ENCODE peak calls at places on chromosome 1, in seven cellular contexts. V, K, J, D, Q, C and X are unnamed samples.

GRCh38 chr1:21212126-21212525 is 35.4 kb upstream of the EIF4G3 start:
- DNase-seq in J (no peak), V (no peak), K (no peak), C (no peak), Q (no peak), D (no peak), X (no peak)

GRCh38 chr1:999797-1000356 is at the start of gene HES4:
- DNase-seq in D (no peak), C (peak), V (peak), K (peak), Q (peak), J (peak), X (no peak)

GRCh38 chr1:244971524-244972216 is 107.3 kb upstream of the HNRNPU start:
- DNase-seq in D (no peak), V (no peak), Q (no peak), K (no peak), C (peak), J (no peak), X (no peak)

GRCh38 chr1:110218739-110219138 is 8.6 kb downstream of the KCNC4 start:
- DNase-seq in K (no peak), Q (no peak), V (no peak), J (no peak), D (no peak), C (no peak), X (no peak)

GRCh38 chr1:53092659-53093450 is 30.8 kb downstream of the PODN start:
- DNase-seq in V (no peak), D (no peak), Q (no peak), C (no peak), K (no peak), J (no peak), X (no peak)

GRCh38 chr1:24955161-24955560 is 25.1 kb upstream of the RUNX3 start:
- DNase-seq in K (no peak), J (peak), V (no peak), C (no peak), D (no peak), Q (peak), X (peak)

GRCh38 chr1:206512521-206513180 is 5.3 kb downstream of the RASSF5 start:
- DNase-seq in J (peak), D (no peak), Q (no peak), V (no peak), C (no peak), K (no peak), X (no peak)

GRCh38 chr1:239879321-239880170 is 212.1 kb upstream of the FMN2 start:
- DNase-seq in J (no peak), K (no peak), D (no peak), V (no peak), Q (no peak), C (no peak), X (no peak)

GRCh38 chr1:200474633-200475032 is 64.8 kb upstream of the ZNF281 start:
- DNase-seq in V (no peak), Q (no peak), J (no peak), C (no peak), K (no peak), D (no peak), X (no peak)

GRCh38 chr1:183126528-183126927 is 59.5 kb upstream of the LAMC2 start:
- DNase-seq in Q (no peak), V (no peak), K (no peak), D (no peak), J (no peak), C (no peak), X (no peak)

GRCh38 chr1:94514095-94514727 is 27.3 kb downstream of the F3 start:
- DNase-seq in C (peak), D (no peak), V (no peak), J (no peak), Q (no peak), K (no peak), X (no peak)

GRCh38 chr1:218616681-218617080 is 271.5 kb downstream of the TGFB2 start:
- DNase-seq in Q (no peak), K (no peak), V (no peak), C (peak), J (no peak), D (no peak), X (no peak)

GRCh38 chr1:30740952-30741894 is 16.4 kb downstream of the LAPTM5 start:
- DNase-seq in V (no peak), K (no peak), J (no peak), D (no peak), Q (no peak), C (peak), X (peak)

GRCh38 chr1:41540886-41541591 is 56.6 kb upstream of the EDN2 start:
- DNase-seq in K (no peak), V (no peak), J (peak), Q (no peak), C (peak), D (no peak), X (no peak)

GRCh38 chr1:205536759-205537361 is 32.4 kb downstream of the CDK18 start:
- DNase-seq in D (no peak), C (no peak), V (peak), K (peak), Q (no peak), J (no peak), X (peak)

GRCh38 chr1:17229379-17229778 is 19.5 kb upstream of the PADI3 start:
- DNase-seq in C (no peak), K (peak), J (no peak), D (no peak), Q (no peak), V (no peak), X (no peak)

GRCh38 chr1:57788333-57788732 is 364.5 kb upstream of the DAB1 start:
- DNase-seq in V (no peak), D (no peak), C (no peak), J (no peak), K (no peak), Q (no peak), X (no peak)

GRCh38 chr1:180981596-180982387 is 40.9 kb downstream of the STX6 start:
- DNase-seq in K (no peak), D (peak), C (no peak), V (no peak), J (no peak), Q (no peak), X (no peak)

GRCh38 chr1:49052102-49052501 is 275.4 kb upstream of the BEND5 start:
- DNase-seq in Q (no peak), V (no peak), J (no peak), K (no peak), D (no peak), C (no peak), X (no peak)

GRCh38 chr1:116710326-116711060 is 43.0 kb upstream of the IGSF3 start:
- DNase-seq in C (no peak), K (peak), V (no peak), Q (no peak), J (no peak), D (no peak), X (no peak)

GRCh38 chr1:36975642-36976041 is 58.7 kb downstream of the GRIK3 start:
- DNase-seq in Q (no peak), V (no peak), J (no peak), D (no peak), C (no peak), K (no peak), X (no peak)

GRCh38 chr1:230050973-230051735 is 15.9 kb upstream of the GALNT2 start:
- DNase-seq in Q (no peak), D (no peak), K (no peak), V (no peak), C (no peak), J (no peak), X (no peak)

GRCh38 chr1:110508038-110508437 is 10.9 kb downstream of the KCNA10 start:
- DNase-seq in J (no peak), D (no peak), C (no peak), V (no peak), K (peak), Q (no peak), X (peak)

GRCh38 chr1:10398278-10398733 is 558 bp upstream of the PGD start:
- DNase-seq in K (no peak), D (no peak), V (no peak), Q (no peak), J (no peak), C (no peak), X (no peak)

GRCh38 chr1:38013027-38013588 is 574 bp downstream of the UTP11 start:
- DNase-seq in Q (no peak), J (no peak), K (no peak), D (no peak), C (peak), V (no peak), X (no peak)

GRCh38 chr1:211920602-211921226 is 90.2 kb upstream of the LPGAT1 start:
- DNase-seq in J (peak), K (no peak), D (no peak), C (no peak), V (no peak), Q (no peak), X (no peak)

GRCh38 chr1:170032531-170033295 is 41.8 kb downstream of the KIFAP3 start:
- DNase-seq in Q (no peak), D (no peak), V (no peak), J (no peak), C (no peak), K (no peak), X (no peak)

GRCh38 chr1:232518357-232518756 is 111.6 kb downstream of the SIPA1L2 start:
- DNase-seq in C (no peak), J (no peak), K (no peak), V (no peak), Q (no peak), D (no peak), X (no peak)

GRCh38 chr1:227778401-227778947 is 37.0 kb upstream of the PRSS38 start:
- DNase-seq in V (no peak), K (no peak), C (no peak), D (no peak), J (peak), Q (no peak), X (no peak)